ENCODE peak calls at places on chromosome 5, in seven cellular contexts. One of them, this sample, is unnamed.

GRCh38 chr5:92364986-92365550 is 982.0 kb upstream of the ARRDC3 start:
- DNase-seq in nucleus accumbens: no peak
- DNase-seq in NCI-H1092: no peak
- DNase-seq in sigmoid colon: no peak
- DNase-seq in NCI-H1105: no peak
- DNase-seq in ELR: no peak
- DNase-seq in AG04449: peak; percentile 23
- DNase-seq in this sample: no peak

GRCh38 chr5:99033014-99033931 is 104.5 kb upstream of the CHD1 start:
- DNase-seq in nucleus accumbens: no peak
- DNase-seq in NCI-H1092: no peak
- DNase-seq in sigmoid colon: no peak
- DNase-seq in NCI-H1105: no peak
- DNase-seq in ELR: peak; percentile 22
- DNase-seq in AG04449: no peak
- DNase-seq in this sample: no peak

GRCh38 chr5:42718591-42718990 is 38.0 kb upstream of the CCDC152 start:
- DNase-seq in nucleus accumbens: no peak
- DNase-seq in NCI-H1092: no peak
- DNase-seq in sigmoid colon: no peak
- DNase-seq in NCI-H1105: no peak
- DNase-seq in ELR: peak; percentile 40
- DNase-seq in AG04449: no peak
- DNase-seq in this sample: no peak

GRCh38 chr5:130333089-130333488 is 428.8 kb downstream of the CHSY3 start:
- DNase-seq in nucleus accumbens: no peak
- DNase-seq in NCI-H1092: no peak
- DNase-seq in sigmoid colon: no peak
- DNase-seq in NCI-H1105: no peak
- DNase-seq in ELR: peak; percentile 75
- DNase-seq in AG04449: peak; percentile 12
- DNase-seq in this sample: no peak

GRCh38 chr5:67028371-67028770 is 168.2 kb downstream of the CD180 start:
- DNase-seq in nucleus accumbens: no peak
- DNase-seq in NCI-H1092: no peak
- DNase-seq in sigmoid colon: no peak
- DNase-seq in NCI-H1105: no peak
- DNase-seq in ELR: peak; percentile 38
- DNase-seq in AG04449: no peak
- DNase-seq in this sample: no peak

GRCh38 chr5:78541058-78541624 is 107.4 kb downstream of the LHFPL2 start:
- DNase-seq in nucleus accumbens: no peak
- DNase-seq in NCI-H1092: no peak
- DNase-seq in sigmoid colon: peak; percentile 62
- DNase-seq in NCI-H1105: no peak
- DNase-seq in ELR: no peak
- DNase-seq in AG04449: no peak
- DNase-seq in this sample: no peak

GRCh38 chr5:78251663-78252284 is 42.7 kb downstream of the AP3B1 start:
- DNase-seq in nucleus accumbens: no peak
- DNase-seq in NCI-H1092: no peak
- DNase-seq in sigmoid colon: no peak
- DNase-seq in NCI-H1105: no peak
- DNase-seq in ELR: no peak
- DNase-seq in AG04449: no peak
- DNase-seq in this sample: no peak

GRCh38 chr5:136424835-136425694 is 59.7 kb upstream of the TRPC7 start:
- DNase-seq in nucleus accumbens: peak; percentile 52
- DNase-seq in NCI-H1092: peak; percentile 61
- DNase-seq in sigmoid colon: no peak
- DNase-seq in NCI-H1105: peak; percentile 56
- DNase-seq in ELR: peak; percentile 71
- DNase-seq in AG04449: no peak
- DNase-seq in this sample: peak; percentile 71

GRCh38 chr5:171314728-171315385 is 5.8 kb downstream of the TLX3 start:
- DNase-seq in nucleus accumbens: no peak
- DNase-seq in NCI-H1092: no peak
- DNase-seq in sigmoid colon: no peak
- DNase-seq in NCI-H1105: no peak
- DNase-seq in ELR: no peak
- DNase-seq in AG04449: no peak
- DNase-seq in this sample: no peak

GRCh38 chr5:56839062-56839461 is 23.7 kb downstream of the MAP3K1 start:
- DNase-seq in nucleus accumbens: no peak
- DNase-seq in NCI-H1092: no peak
- DNase-seq in sigmoid colon: no peak
- DNase-seq in NCI-H1105: no peak
- DNase-seq in ELR: no peak
- DNase-seq in AG04449: no peak
- DNase-seq in this sample: no peak

GRCh38 chr5:38718874-38719391 is 126.9 kb upstream of the OSMR start:
- DNase-seq in nucleus accumbens: no peak
- DNase-seq in NCI-H1092: no peak
- DNase-seq in sigmoid colon: no peak
- DNase-seq in NCI-H1105: no peak
- DNase-seq in ELR: peak; percentile 17
- DNase-seq in AG04449: no peak
- DNase-seq in this sample: no peak

GRCh38 chr5:43037929-43038510 is 2.1 kb downstream of the ANXA2R start:
- DNase-seq in nucleus accumbens: no peak
- DNase-seq in NCI-H1092: no peak
- DNase-seq in sigmoid colon: no peak
- DNase-seq in NCI-H1105: no peak
- DNase-seq in ELR: no peak
- DNase-seq in AG04449: peak; percentile 82
- DNase-seq in this sample: no peak

GRCh38 chr5:93058309-93058708 is 522.7 kb downstream of the NR2F1-AS1 start:
- DNase-seq in nucleus accumbens: no peak
- DNase-seq in NCI-H1092: no peak
- DNase-seq in sigmoid colon: no peak
- DNase-seq in NCI-H1105: no peak
- DNase-seq in ELR: peak; percentile 57
- DNase-seq in AG04449: peak; percentile 80
- DNase-seq in this sample: no peak

GRCh38 chr5:142826741-142827492 is 56.7 kb downstream of the ARHGAP26 start:
- DNase-seq in nucleus accumbens: no peak
- DNase-seq in NCI-H1092: no peak
- DNase-seq in sigmoid colon: no peak
- DNase-seq in NCI-H1105: no peak
- DNase-seq in ELR: peak; percentile 83
- DNase-seq in AG04449: no peak
- DNase-seq in this sample: no peak

GRCh38 chr5:171622010-171622409 is 163.6 kb upstream of the SMIM23 start:
- DNase-seq in nucleus accumbens: no peak
- DNase-seq in NCI-H1092: no peak
- DNase-seq in sigmoid colon: peak; percentile 2
- DNase-seq in NCI-H1105: no peak
- DNase-seq in ELR: no peak
- DNase-seq in AG04449: no peak
- DNase-seq in this sample: no peak

GRCh38 chr5:86570427-86571083 is 47.2 kb upstream of the COX7C start:
- DNase-seq in nucleus accumbens: no peak
- DNase-seq in NCI-H1092: no peak
- DNase-seq in sigmoid colon: no peak
- DNase-seq in NCI-H1105: no peak
- DNase-seq in ELR: no peak
- DNase-seq in AG04449: no peak
- DNase-seq in this sample: no peak

GRCh38 chr5:75552764-75553163 is 41.1 kb downstream of the POLK start:
- DNase-seq in nucleus accumbens: no peak
- DNase-seq in NCI-H1092: no peak
- DNase-seq in sigmoid colon: no peak
- DNase-seq in NCI-H1105: no peak
- DNase-seq in ELR: no peak
- DNase-seq in AG04449: no peak
- DNase-seq in this sample: no peak

GRCh38 chr5:160129841-160130240 is 10.6 kb upstream of the PWWP2A start:
- DNase-seq in nucleus accumbens: no peak
- DNase-seq in NCI-H1092: no peak
- DNase-seq in sigmoid colon: no peak
- DNase-seq in NCI-H1105: no peak
- DNase-seq in ELR: no peak
- DNase-seq in AG04449: no peak
- DNase-seq in this sample: no peak

GRCh38 chr5:151580858-151581257 is 10.3 kb downstream of the FAT2 start:
- DNase-seq in nucleus accumbens: no peak
- DNase-seq in NCI-H1092: no peak
- DNase-seq in sigmoid colon: no peak
- DNase-seq in NCI-H1105: no peak
- DNase-seq in ELR: no peak
- DNase-seq in AG04449: no peak
- DNase-seq in this sample: no peak

GRCh38 chr5:168693883-168694282 is 114.7 kb upstream of the PANK3 start:
- DNase-seq in nucleus accumbens: no peak
- DNase-seq in NCI-H1092: no peak
- DNase-seq in sigmoid colon: no peak
- DNase-seq in NCI-H1105: no peak
- DNase-seq in ELR: no peak
- DNase-seq in AG04449: no peak
- DNase-seq in this sample: no peak

GRCh38 chr5:171419663-171420428 is 399 bp downstream of the FGF18 start:
- DNase-seq in nucleus accumbens: no peak
- DNase-seq in NCI-H1092: no peak
- DNase-seq in sigmoid colon: no peak
- DNase-seq in NCI-H1105: no peak
- DNase-seq in ELR: peak; percentile 47
- DNase-seq in AG04449: no peak
- DNase-seq in this sample: no peak

GRCh38 chr5:34736445-34737119 is 80.5 kb downstream of the RAI14 start:
- DNase-seq in nucleus accumbens: no peak
- DNase-seq in NCI-H1092: no peak
- DNase-seq in sigmoid colon: no peak
- DNase-seq in NCI-H1105: no peak
- DNase-seq in ELR: peak; percentile 28
- DNase-seq in AG04449: no peak
- DNase-seq in this sample: no peak

GRCh38 chr5:163760498-163760897 is 255.1 kb downstream of the MAT2B start:
- DNase-seq in nucleus accumbens: no peak
- DNase-seq in NCI-H1092: no peak
- DNase-seq in sigmoid colon: no peak
- DNase-seq in NCI-H1105: no peak
- DNase-seq in ELR: peak; percentile 81
- DNase-seq in AG04449: peak; percentile 79
- DNase-seq in this sample: no peak

GRCh38 chr5:107855171-107855570 is 184.4 kb upstream of the EFNA5 start:
- DNase-seq in nucleus accumbens: no peak
- DNase-seq in NCI-H1092: no peak
- DNase-seq in sigmoid colon: no peak
- DNase-seq in NCI-H1105: no peak
- DNase-seq in ELR: peak; percentile 24
- DNase-seq in AG04449: no peak
- DNase-seq in this sample: no peak

GRCh38 chr5:148469446-148470062 is 85.8 kb downstream of the FBXO38 start:
- DNase-seq in nucleus accumbens: peak; percentile 66
- DNase-seq in NCI-H1092: no peak
- DNase-seq in sigmoid colon: peak; percentile 66
- DNase-seq in NCI-H1105: no peak
- DNase-seq in ELR: peak; percentile 20
- DNase-seq in AG04449: peak; percentile 4
- DNase-seq in this sample: peak; percentile 54

GRCh38 chr5:131413605-131414559 is 150.0 kb downstream of the CDC42SE2 start:
- DNase-seq in nucleus accumbens: no peak
- DNase-seq in NCI-H1092: no peak
- DNase-seq in sigmoid colon: no peak
- DNase-seq in NCI-H1105: no peak
- DNase-seq in ELR: no peak
- DNase-seq in AG04449: no peak
- DNase-seq in this sample: no peak

GRCh38 chr5:173328896-173329369 is 719 bp upstream of the STC2 start:
- DNase-seq in nucleus accumbens: no peak
- DNase-seq in NCI-H1092: no peak
- DNase-seq in sigmoid colon: no peak
- DNase-seq in NCI-H1105: peak; percentile 41
- DNase-seq in ELR: peak; percentile 89
- DNase-seq in AG04449: no peak
- DNase-seq in this sample: no peak

GRCh38 chr5:10825897-10826644 is 65.0 kb upstream of the DAP start:
- DNase-seq in nucleus accumbens: no peak
- DNase-seq in NCI-H1092: no peak
- DNase-seq in sigmoid colon: no peak
- DNase-seq in NCI-H1105: no peak
- DNase-seq in ELR: no peak
- DNase-seq in AG04449: no peak
- DNase-seq in this sample: no peak

GRCh38 chr5:91016322-91016721 is 366.8 kb downstream of the ARRDC3 start:
- DNase-seq in nucleus accumbens: no peak
- DNase-seq in NCI-H1092: no peak
- DNase-seq in sigmoid colon: no peak
- DNase-seq in NCI-H1105: no peak
- DNase-seq in ELR: no peak
- DNase-seq in AG04449: no peak
- DNase-seq in this sample: no peak

This sample was measured in substantia nigra.